ENCODE peak calls at places on chromosome 7, in six cellular contexts. One of them, this sample, is unnamed.

GRCh38 chr7:106021211-106022067 is 58.4 kb downstream of the CDHR3 start:
- DNase-seq in fibroblast of lung: no peak
- DNase-seq in astrocyte of the spinal cord: peak; percentile 84
- DNase-seq in WERI-Rb-1: no peak
- DNase-seq in HCT116: no peak
- DNase-seq in upper lobe of right lung: no peak
- DNase-seq in this sample: no peak

GRCh38 chr7:104982308-104982755 is 31.7 kb upstream of the KMT2E start:
- DNase-seq in fibroblast of lung: peak; percentile 54
- DNase-seq in astrocyte of the spinal cord: no peak
- DNase-seq in WERI-Rb-1: no peak
- DNase-seq in HCT116: no peak
- DNase-seq in upper lobe of right lung: no peak
- DNase-seq in this sample: no peak

GRCh38 chr7:18788026-18788425 is 292.5 kb downstream of the HDAC9 start:
- DNase-seq in fibroblast of lung: no peak
- DNase-seq in astrocyte of the spinal cord: no peak
- DNase-seq in WERI-Rb-1: peak; percentile 39
- DNase-seq in HCT116: no peak
- DNase-seq in upper lobe of right lung: no peak
- DNase-seq in this sample: no peak

GRCh38 chr7:132511387-132511786 is 64.9 kb downstream of the PLXNA4 start:
- DNase-seq in fibroblast of lung: no peak
- DNase-seq in astrocyte of the spinal cord: no peak
- DNase-seq in WERI-Rb-1: peak; percentile 73
- DNase-seq in HCT116: no peak
- DNase-seq in upper lobe of right lung: no peak
- DNase-seq in this sample: no peak

GRCh38 chr7:6656413-6656812 is 19.3 kb downstream of the ZNF316 start:
- DNase-seq in fibroblast of lung: no peak
- DNase-seq in astrocyte of the spinal cord: no peak
- DNase-seq in WERI-Rb-1: no peak
- DNase-seq in HCT116: no peak
- DNase-seq in upper lobe of right lung: peak; percentile 42
- DNase-seq in this sample: no peak

GRCh38 chr7:7944619-7945282 is 23.8 kb upstream of the GLCCI1 start:
- DNase-seq in fibroblast of lung: no peak
- DNase-seq in astrocyte of the spinal cord: no peak
- DNase-seq in WERI-Rb-1: peak; percentile 17
- DNase-seq in HCT116: no peak
- DNase-seq in upper lobe of right lung: no peak
- DNase-seq in this sample: no peak

GRCh38 chr7:95396136-95397032 is at the start of gene PON3:
- DNase-seq in fibroblast of lung: no peak
- DNase-seq in astrocyte of the spinal cord: no peak
- DNase-seq in WERI-Rb-1: no peak
- DNase-seq in HCT116: peak; percentile 22
- DNase-seq in upper lobe of right lung: peak; percentile 87
- DNase-seq in this sample: no peak

GRCh38 chr7:16697507-16698199 is 51.7 kb downstream of the BZW2 start:
- DNase-seq in fibroblast of lung: peak; percentile 79
- DNase-seq in astrocyte of the spinal cord: no peak
- DNase-seq in WERI-Rb-1: no peak
- DNase-seq in HCT116: no peak
- DNase-seq in upper lobe of right lung: no peak
- DNase-seq in this sample: no peak

GRCh38 chr7:98211221-98211675 is at the start of gene BHLHA15:
- DNase-seq in fibroblast of lung: no peak
- DNase-seq in astrocyte of the spinal cord: no peak
- DNase-seq in WERI-Rb-1: peak; percentile 73
- DNase-seq in HCT116: no peak
- DNase-seq in upper lobe of right lung: peak; percentile 83
- DNase-seq in this sample: no peak

GRCh38 chr7:18570890-18571478 is 75.4 kb downstream of the HDAC9 start:
- DNase-seq in fibroblast of lung: peak; percentile 50
- DNase-seq in astrocyte of the spinal cord: peak; percentile 71
- DNase-seq in WERI-Rb-1: no peak
- DNase-seq in HCT116: peak; percentile 31
- DNase-seq in upper lobe of right lung: no peak
- DNase-seq in this sample: no peak

GRCh38 chr7:44696728-44697127 is 51.9 kb upstream of the ZMIZ2 start:
- DNase-seq in fibroblast of lung: no peak
- DNase-seq in astrocyte of the spinal cord: no peak
- DNase-seq in WERI-Rb-1: no peak
- DNase-seq in HCT116: no peak
- DNase-seq in upper lobe of right lung: no peak
- DNase-seq in this sample: no peak

GRCh38 chr7:101743241-101743994 is 74.0 kb upstream of the CUX1 start:
- DNase-seq in fibroblast of lung: peak; percentile 74
- DNase-seq in astrocyte of the spinal cord: peak; percentile 61
- DNase-seq in WERI-Rb-1: peak; percentile 66
- DNase-seq in HCT116: no peak
- DNase-seq in upper lobe of right lung: peak; percentile 82
- DNase-seq in this sample: no peak

GRCh38 chr7:80630611-80631010 is 7.8 kb upstream of the CD36 start:
- DNase-seq in fibroblast of lung: peak; percentile 12
- DNase-seq in astrocyte of the spinal cord: peak; percentile 29
- DNase-seq in WERI-Rb-1: no peak
- DNase-seq in HCT116: no peak
- DNase-seq in upper lobe of right lung: no peak
- DNase-seq in this sample: peak; percentile 69

GRCh38 chr7:101733713-101734475 is 83.5 kb upstream of the CUX1 start:
- DNase-seq in fibroblast of lung: peak; percentile 66
- DNase-seq in astrocyte of the spinal cord: peak; percentile 38
- DNase-seq in WERI-Rb-1: peak; percentile 66
- DNase-seq in HCT116: no peak
- DNase-seq in upper lobe of right lung: peak; percentile 84
- DNase-seq in this sample: no peak

GRCh38 chr7:157010588-157011332 is at the start of gene MNX1:
- DNase-seq in fibroblast of lung: peak; percentile 15
- DNase-seq in astrocyte of the spinal cord: no peak
- DNase-seq in WERI-Rb-1: peak; percentile 93
- DNase-seq in HCT116: peak; percentile 54
- DNase-seq in upper lobe of right lung: peak; percentile 92
- DNase-seq in this sample: no peak

GRCh38 chr7:116341222-116341907 is 131.0 kb downstream of the TES start:
- DNase-seq in fibroblast of lung: no peak
- DNase-seq in astrocyte of the spinal cord: no peak
- DNase-seq in WERI-Rb-1: no peak
- DNase-seq in HCT116: no peak
- DNase-seq in upper lobe of right lung: no peak
- DNase-seq in this sample: no peak

GRCh38 chr7:15747187-15748111 is 61.0 kb upstream of the MEOX2 start:
- DNase-seq in fibroblast of lung: peak; percentile 29
- DNase-seq in astrocyte of the spinal cord: no peak
- DNase-seq in WERI-Rb-1: no peak
- DNase-seq in HCT116: no peak
- DNase-seq in upper lobe of right lung: no peak
- DNase-seq in this sample: no peak

GRCh38 chr7:22110227-22110839 is 164.6 kb upstream of the CDCA7L start:
- DNase-seq in fibroblast of lung: peak; percentile 66
- DNase-seq in astrocyte of the spinal cord: peak; percentile 84
- DNase-seq in WERI-Rb-1: peak; percentile 66
- DNase-seq in HCT116: peak; percentile 74
- DNase-seq in upper lobe of right lung: no peak
- DNase-seq in this sample: peak; percentile 56

GRCh38 chr7:5470721-5471311 is 47.2 kb upstream of the TNRC18 start:
- DNase-seq in fibroblast of lung: no peak
- DNase-seq in astrocyte of the spinal cord: no peak
- DNase-seq in WERI-Rb-1: no peak
- DNase-seq in HCT116: no peak
- DNase-seq in upper lobe of right lung: no peak
- DNase-seq in this sample: no peak

GRCh38 chr7:108135446-108136190 is 5.5 kb upstream of the LAMB4 start:
- DNase-seq in fibroblast of lung: no peak
- DNase-seq in astrocyte of the spinal cord: no peak
- DNase-seq in WERI-Rb-1: no peak
- DNase-seq in HCT116: no peak
- DNase-seq in upper lobe of right lung: no peak
- DNase-seq in this sample: no peak

GRCh38 chr7:39051707-39052106 is 74.0 kb downstream of the POU6F2 start:
- DNase-seq in fibroblast of lung: no peak
- DNase-seq in astrocyte of the spinal cord: no peak
- DNase-seq in WERI-Rb-1: no peak
- DNase-seq in HCT116: no peak
- DNase-seq in upper lobe of right lung: no peak
- DNase-seq in this sample: no peak

GRCh38 chr7:1595636-1596035 is 25.8 kb upstream of the PSMG3 start:
- DNase-seq in fibroblast of lung: no peak
- DNase-seq in astrocyte of the spinal cord: no peak
- DNase-seq in WERI-Rb-1: no peak
- DNase-seq in HCT116: no peak
- DNase-seq in upper lobe of right lung: no peak
- DNase-seq in this sample: no peak

GRCh38 chr7:157384301-157384700 is 47.5 kb downstream of the DNAJB6 start:
- DNase-seq in fibroblast of lung: peak; percentile 43
- DNase-seq in astrocyte of the spinal cord: peak; percentile 44
- DNase-seq in WERI-Rb-1: no peak
- DNase-seq in HCT116: no peak
- DNase-seq in upper lobe of right lung: no peak
- DNase-seq in this sample: no peak

GRCh38 chr7:12583181-12583580 is 12.7 kb downstream of the SCIN start:
- DNase-seq in fibroblast of lung: no peak
- DNase-seq in astrocyte of the spinal cord: no peak
- DNase-seq in WERI-Rb-1: no peak
- DNase-seq in HCT116: no peak
- DNase-seq in upper lobe of right lung: no peak
- DNase-seq in this sample: no peak

GRCh38 chr7:23206511-23206867 is 24.6 kb downstream of the NUP42 start:
- DNase-seq in fibroblast of lung: no peak
- DNase-seq in astrocyte of the spinal cord: peak; percentile 14
- DNase-seq in WERI-Rb-1: no peak
- DNase-seq in HCT116: no peak
- DNase-seq in upper lobe of right lung: no peak
- DNase-seq in this sample: no peak
- H3K4me3 ChIP-seq in fibroblast of lung: no peak overlapping the region
- H3K4me3 ChIP-seq in astrocyte of the spinal cord: peak overlapping the region; percentile 21
- H3K4me3 ChIP-seq in WERI-Rb-1: no peak overlapping the region
- H3K4me3 ChIP-seq in HCT116: no peak overlapping the region
- H3K4me3 ChIP-seq in upper lobe of right lung: peak overlapping the region; percentile 35
- H3K4me3 ChIP-seq in this sample: peak overlapping the region; percentile 20

GRCh38 chr7:27175005-27175625 is 995 bp upstream of the HOXA10 start:
- DNase-seq in fibroblast of lung: no peak
- DNase-seq in astrocyte of the spinal cord: no peak
- DNase-seq in WERI-Rb-1: peak; percentile 4
- DNase-seq in HCT116: no peak
- DNase-seq in upper lobe of right lung: peak; percentile 52
- DNase-seq in this sample: no peak

GRCh38 chr7:27174077-27175004 is at the start of gene HOXA10:
- DNase-seq in fibroblast of lung: no peak
- DNase-seq in astrocyte of the spinal cord: no peak
- DNase-seq in WERI-Rb-1: peak; percentile 20
- DNase-seq in HCT116: no peak
- DNase-seq in upper lobe of right lung: peak; percentile 56
- DNase-seq in this sample: no peak

GRCh38 chr7:27176962-27177794 is 3.1 kb upstream of the HOXA10 start:
- DNase-seq in fibroblast of lung: no peak
- DNase-seq in astrocyte of the spinal cord: no peak
- DNase-seq in WERI-Rb-1: peak; percentile 1
- DNase-seq in HCT116: no peak
- DNase-seq in upper lobe of right lung: peak; percentile 40
- DNase-seq in this sample: no peak

GRCh38 chr7:27176343-27176731 is 2.2 kb upstream of the HOXA10 start:
- DNase-seq in fibroblast of lung: no peak
- DNase-seq in astrocyte of the spinal cord: no peak
- DNase-seq in WERI-Rb-1: peak; percentile 3
- DNase-seq in HCT116: no peak
- DNase-seq in upper lobe of right lung: no peak
- DNase-seq in this sample: no peak

DNA sequence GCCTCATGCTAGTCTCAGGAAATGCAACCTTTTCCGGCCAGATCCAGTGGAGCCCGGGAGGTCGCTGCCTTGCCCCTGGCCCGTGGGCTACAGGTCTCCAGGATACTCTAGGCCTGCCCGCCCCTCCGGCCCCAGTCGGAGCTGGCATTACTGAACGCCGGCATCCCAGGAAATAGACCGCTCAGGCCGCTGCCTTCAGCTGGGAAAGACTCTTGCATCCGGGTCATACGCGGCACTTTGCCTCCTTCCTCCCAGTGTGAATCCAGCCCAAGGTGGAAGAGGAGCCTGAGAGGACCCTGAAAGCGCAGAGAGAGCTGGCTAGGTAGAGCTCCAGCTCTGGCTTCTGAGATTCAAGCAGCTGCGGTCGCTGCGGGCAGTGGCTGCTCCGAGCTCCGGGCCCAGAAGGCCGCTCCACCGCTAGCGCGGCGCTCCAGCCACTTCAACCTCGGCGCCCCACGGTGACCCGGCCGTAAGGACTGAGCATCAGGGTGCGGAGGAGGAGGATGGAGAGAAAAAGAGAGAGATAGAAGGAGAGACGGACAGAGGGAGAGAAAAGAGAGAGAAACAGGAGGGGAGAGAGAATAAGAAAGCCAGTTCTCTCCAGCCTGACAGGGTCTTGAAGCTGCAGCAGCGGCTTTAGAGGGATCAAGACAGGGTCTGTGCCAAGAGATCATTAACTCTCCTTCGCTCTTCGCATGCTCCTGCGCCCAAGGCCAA is 1.7 kb upstream of the HOXA10 start:
- DNase-seq in fibroblast of lung: no peak
- DNase-seq in astrocyte of the spinal cord: no peak
- DNase-seq in WERI-Rb-1: peak; percentile 4
- DNase-seq in HCT116: no peak
- DNase-seq in upper lobe of right lung: peak; percentile 55
- DNase-seq in this sample: no peak
- H3K4me3 ChIP-seq in fibroblast of lung: no peak overlapping the region
- H3K4me3 ChIP-seq in astrocyte of the spinal cord: no peak overlapping the region
- H3K4me3 ChIP-seq in WERI-Rb-1: no peak overlapping the region
- H3K4me3 ChIP-seq in HCT116: no peak overlapping the region
- H3K4me3 ChIP-seq in upper lobe of right lung: no peak overlapping the region
- H3K4me3 ChIP-seq in this sample: peak overlapping the region; percentile 78

GRCh38 chr7:135150072-135150782 is 2.4 kb downstream of the TMEM140 start:
- DNase-seq in fibroblast of lung: no peak
- DNase-seq in astrocyte of the spinal cord: no peak
- DNase-seq in WERI-Rb-1: no peak
- DNase-seq in HCT116: no peak
- DNase-seq in upper lobe of right lung: no peak
- DNase-seq in this sample: no peak
- H3K4me3 ChIP-seq in fibroblast of lung: no peak overlapping the region
- H3K4me3 ChIP-seq in astrocyte of the spinal cord: no peak overlapping the region
- H3K4me3 ChIP-seq in WERI-Rb-1: no peak overlapping the region
- H3K4me3 ChIP-seq in HCT116: no peak overlapping the region
- H3K4me3 ChIP-seq in upper lobe of right lung: peak overlapping the region; percentile 61
- H3K4me3 ChIP-seq in this sample: no peak overlapping the region

GRCh38 chr7:96663457-96663856 is 46.2 kb downstream of the SEM1 start:
- DNase-seq in fibroblast of lung: no peak
- DNase-seq in astrocyte of the spinal cord: no peak
- DNase-seq in WERI-Rb-1: no peak
- DNase-seq in HCT116: no peak
- DNase-seq in upper lobe of right lung: no peak
- DNase-seq in this sample: no peak

GRCh38 chr7:96664793-96665192 is 44.9 kb downstream of the SEM1 start:
- DNase-seq in fibroblast of lung: no peak
- DNase-seq in astrocyte of the spinal cord: no peak
- DNase-seq in WERI-Rb-1: no peak
- DNase-seq in HCT116: no peak
- DNase-seq in upper lobe of right lung: no peak
- DNase-seq in this sample: no peak

GRCh38 chr7:96667026-96667425 is 42.6 kb downstream of the SEM1 start:
- DNase-seq in fibroblast of lung: peak; percentile 91
- DNase-seq in astrocyte of the spinal cord: peak; percentile 86
- DNase-seq in WERI-Rb-1: no peak
- DNase-seq in HCT116: no peak
- DNase-seq in upper lobe of right lung: no peak
- DNase-seq in this sample: no peak

GRCh38 chr7:96663871-96664445 is 45.7 kb downstream of the SEM1 start:
- DNase-seq in fibroblast of lung: no peak
- DNase-seq in astrocyte of the spinal cord: no peak
- DNase-seq in WERI-Rb-1: no peak
- DNase-seq in HCT116: no peak
- DNase-seq in upper lobe of right lung: no peak
- DNase-seq in this sample: no peak

GRCh38 chr7:96665689-96666088 is 44.0 kb downstream of the SEM1 start:
- DNase-seq in fibroblast of lung: no peak
- DNase-seq in astrocyte of the spinal cord: no peak
- DNase-seq in WERI-Rb-1: no peak
- DNase-seq in HCT116: no peak
- DNase-seq in upper lobe of right lung: no peak
- DNase-seq in this sample: no peak
- H3K4me3 ChIP-seq in fibroblast of lung: no peak overlapping the region
- H3K4me3 ChIP-seq in astrocyte of the spinal cord: no peak overlapping the region
- H3K4me3 ChIP-seq in WERI-Rb-1: no peak overlapping the region
- H3K4me3 ChIP-seq in HCT116: no peak overlapping the region
- H3K4me3 ChIP-seq in upper lobe of right lung: no peak overlapping the region
- H3K4me3 ChIP-seq in this sample: no peak overlapping the region

This sample was measured in skeletal muscle cell.